ENCODE peak calls at places on chromosomes 5 and 9, in five cellular contexts. O is SK-N-SH, T is K562, C is GM12878, L is HepG2. P is an unnamed sample.

GRCh38 chr5:173699959-173700358 is 83.5 kb upstream of the BOD1 start:
- DNase-seq in O (no peak), T (no peak), C (no peak), L (no peak), P (no peak)

GRCh38 chr5:163565492-163565891 is 60.1 kb downstream of the MAT2B start:
- DNase-seq in O (no peak), T (no peak), C (no peak), L (no peak), P (no peak)

GRCh38 chr5:135823799-135824366 is 10.6 kb upstream of the SLC25A48 start:
- DNase-seq in O (no peak), T (no peak), C (no peak), L (no peak), P (no peak)

GRCh38 chr5:81626524-81626923 is 124.4 kb downstream of the SSBP2 start:
- DNase-seq in O (peak), T (no peak), C (no peak), L (peak), P (no peak)

GRCh38 chr9:108535526-108535925 is 320.3 kb downstream of the ACTL7B start:
- DNase-seq in O (peak), T (peak), C (no peak), L (peak), P (peak)

GRCh38 chr5:31054436-31054835 is 139.1 kb upstream of the CDH6 start:
- DNase-seq in O (no peak), T (no peak), C (no peak), L (no peak), P (no peak)

GRCh38 chr5:40481226-40481625 is 198.5 kb upstream of the PTGER4 start:
- DNase-seq in O (no peak), T (no peak), C (no peak), L (no peak), P (no peak)

GRCh38 chr5:174384509-174384947 is 339.0 kb downstream of the NSG2 start:
- DNase-seq in O (peak), T (no peak), C (no peak), L (no peak), P (no peak)

GRCh38 chr9:89448381-89448780 is 49.5 kb downstream of the SEMA4D start:
- DNase-seq in O (no peak), T (no peak), C (no peak), L (no peak), P (no peak)

GRCh38 chr9:135588886-135589595 is 27.5 kb downstream of the PAEP start:
- DNase-seq in O (no peak), T (no peak), C (no peak), L (no peak), P (no peak)

GRCh38 chr5:28517691-28518090 is 1479.3 kb upstream of the CDH9 start:
- DNase-seq in O (no peak), T (no peak), C (no peak), L (no peak), P (no peak)

GRCh38 chr5:175746851-175747250 is 89.0 kb downstream of the HRH2 start:
- DNase-seq in O (peak), T (no peak), C (no peak), L (no peak), P (peak)

GRCh38 chr9:82320566-82320965 is 332.0 kb downstream of the SPATA31D1 start:
- DNase-seq in O (no peak), T (no peak), C (no peak), L (no peak), P (no peak)

GRCh38 chr5:137304227-137304874 is 194.8 kb downstream of the SPOCK1 start:
- DNase-seq in O (no peak), T (no peak), C (no peak), L (no peak), P (no peak)

GRCh38 chr9:111632051-111632450 is 917 bp downstream of the DNAJC25 start:
- DNase-seq in O (no peak), T (no peak), C (no peak), L (peak), P (no peak)

GRCh38 chr5:98483301-98483700 is 290.2 kb upstream of the RGMB start:
- DNase-seq in O (no peak), T (no peak), C (no peak), L (no peak), P (no peak)

GRCh38 chr5:77651343-77651742 is 12.8 kb upstream of the OTP start:
- DNase-seq in O (no peak), T (no peak), C (no peak), L (no peak), P (no peak)

GRCh38 chr5:77607324-77607723 is 31.2 kb downstream of the OTP start:
- DNase-seq in O (no peak), T (no peak), C (no peak), L (peak), P (no peak)

GRCh38 chr5:78056901-78057514 is 237.5 kb downstream of the AP3B1 start:
- DNase-seq in O (no peak), T (no peak), C (no peak), L (no peak), P (no peak)

GRCh38 chr5:10138385-10139057 is 111.2 kb downstream of the ATPSCKMT start:
- DNase-seq in O (no peak), T (no peak), C (no peak), L (no peak), P (no peak)

GRCh38 chr9:7209990-7210389 is 452.2 kb downstream of the KDM4C start:
- DNase-seq in O (no peak), T (no peak), C (no peak), L (no peak), P (no peak)

GRCh38 chr9:134858051-134858841 is 22.4 kb upstream of the FCN2 start:
- DNase-seq in O (no peak), T (no peak), C (peak), L (no peak), P (no peak)

GRCh38 chr9:134944351-134944802 is 26.7 kb upstream of the FCN1 start:
- DNase-seq in O (no peak), T (no peak), C (no peak), L (no peak), P (no peak)

GRCh38 chr9:115764649-115765048 is 388.9 kb upstream of the PAPPA start:
- DNase-seq in O (no peak), T (no peak), C (no peak), L (no peak), P (no peak)

GRCh38 chr9:136861874-136862457 is 4.1 kb downstream of the EDF1 start:
- DNase-seq in O (no peak), T (no peak), C (no peak), L (no peak), P (no peak)

GRCh38 chr9:133351908-133352634 is 4.1 kb downstream of the RPL7A start:
- DNase-seq in O (peak), T (peak), C (no peak), L (peak), P (peak)

GRCh38 chr5:55911784-55912653 is 60.9 kb downstream of the IL31RA start:
- DNase-seq in O (no peak), T (no peak), C (no peak), L (no peak), P (no peak)

GRCh38 chr5:124979174-124979573 is 232.7 kb upstream of the ZNF608 start:
- DNase-seq in O (peak), T (no peak), C (no peak), L (no peak), P (no peak)

GRCh38 chr5:53537711-53538110 is 22.7 kb upstream of the NDUFS4 start:
- DNase-seq in O (no peak), T (no peak), C (no peak), L (no peak), P (no peak)

GRCh38 chr9:136831720-136832104 is 10.6 kb upstream of the AJM1 start:
- DNase-seq in O (no peak), T (no peak), C (no peak), L (no peak), P (no peak)

GRCh38 chr5:84383816-84384603 is 670 bp downstream of the EDIL3 start:
- DNase-seq in O (peak), T (no peak), C (no peak), L (no peak), P (peak)

GRCh38 chr5:57402761-57403160 is 79.8 kb downstream of the ACTBL2 start:
- DNase-seq in O (no peak), T (no peak), C (no peak), L (no peak), P (no peak)

GRCh38 chr9:133848471-133848870 is 110.3 kb upstream of the SARDH start:
- DNase-seq in O (no peak), T (no peak), C (no peak), L (no peak), P (no peak)

GRCh38 chr5:134189031-134189430 is 12.3 kb upstream of the SKP1 start:
- DNase-seq in O (no peak), T (no peak), C (no peak), L (no peak), P (no peak)

GRCh38 chr5:21810737-21811316 is 1042.3 kb downstream of the CDH12 start:
- DNase-seq in O (no peak), T (no peak), C (no peak), L (peak), P (peak)

GRCh38 chr5:5291357-5291756 is 131.1 kb upstream of the ICE1 start:
- DNase-seq in O (no peak), T (no peak), C (no peak), L (no peak), P (no peak)
- TF ChIP-seq FOXM1 in O (no peak), T (no peak), C (no peak), L (no peak), P (no peak)

DNA sequence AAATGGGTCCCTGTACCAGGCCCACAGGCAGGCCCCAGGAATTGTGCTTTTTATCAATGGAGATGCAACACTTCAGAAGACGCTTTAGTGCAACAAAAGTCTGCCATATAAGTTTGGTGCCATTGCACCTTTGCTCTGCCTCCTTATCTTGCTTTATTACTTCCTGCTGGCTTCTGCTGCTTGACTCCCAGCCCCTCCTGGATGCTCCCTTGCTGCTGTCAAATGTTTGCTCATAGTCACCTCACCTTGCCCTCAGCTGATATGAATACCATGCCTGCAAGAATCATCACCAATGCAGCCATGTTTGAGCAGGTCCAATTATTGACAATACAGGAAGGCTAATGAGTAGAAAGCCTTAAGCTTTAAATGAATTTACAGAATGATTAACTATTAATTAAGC is 25.4 kb downstream of the MEGF10 start:
- DNase-seq in O (no peak), T (no peak), C (no peak), L (no peak), P (no peak)
- TF ChIP-seq FOXM1 in O (no peak), T (no peak), C (no peak), L (no peak), P (no peak)

GRCh38 chr9:14277202-14277601 is 36.7 kb downstream of the NFIB start:
- DNase-seq in O (no peak), T (no peak), C (no peak), L (no peak), P (no peak)
- TF ChIP-seq FOXM1 in O (no peak), T (no peak), C (no peak), L (no peak), P (no peak)

DNA sequence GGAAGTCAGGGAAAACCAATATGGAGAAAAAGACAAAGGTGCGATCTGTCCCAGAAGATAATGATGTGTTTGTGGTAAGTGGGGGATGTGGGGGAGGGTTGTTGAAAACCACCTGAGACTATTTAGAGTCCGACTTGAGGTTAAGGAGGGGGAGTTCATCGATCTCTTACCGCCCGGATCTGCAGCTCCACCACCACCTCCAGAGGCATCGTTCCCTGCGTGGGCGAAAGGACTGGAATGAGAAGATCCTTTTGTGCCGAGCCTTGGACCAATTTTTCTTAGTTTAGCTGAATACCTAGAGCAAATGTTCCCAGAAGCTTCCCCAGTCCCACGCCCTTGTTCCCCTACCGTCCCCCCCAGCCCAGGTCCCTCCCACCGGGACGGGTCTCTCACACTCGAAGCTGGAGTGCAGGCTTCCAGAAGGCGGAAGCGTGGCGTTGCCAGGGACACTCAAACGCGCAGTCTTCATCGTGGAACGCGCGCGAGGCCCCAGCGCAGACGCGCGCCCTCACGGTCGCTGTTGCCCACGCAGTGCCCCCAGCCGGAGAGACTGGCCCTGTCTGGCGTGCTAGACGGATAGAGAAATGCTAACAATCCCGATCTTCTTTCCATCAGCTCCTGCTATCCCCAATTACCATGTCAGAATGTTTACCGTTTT is at the start of gene SPATA6L:
- DNase-seq in O (peak), T (no peak), C (no peak), L (peak), P (no peak)
- TF ChIP-seq FOXM1 in O (no peak), T (no peak), C (peak), L (no peak), P (no peak)

GRCh38 chr9:138100711-138101349 is 223.2 kb downstream of the CACNA1B start:
- DNase-seq in O (peak), T (peak), C (no peak), L (no peak), P (peak)
- TF ChIP-seq FOXM1 in O (no peak), T (no peak), C (no peak), L (no peak), P (no peak)

GRCh38 chr5:143593723-143594122 is 190.2 kb upstream of the NR3C1 start:
- DNase-seq in O (no peak), T (no peak), C (no peak), L (no peak), P (no peak)
- TF ChIP-seq FOXM1 in O (no peak), T (no peak), C (no peak), L (no peak), P (no peak)

GRCh38 chr5:2729189-2729588 is 22.3 kb downstream of the IRX2 start:
- DNase-seq in O (no peak), T (no peak), C (no peak), L (no peak), P (no peak)
- TF ChIP-seq FOXM1 in O (no peak), T (no peak), C (no peak), L (no peak), P (no peak)

GRCh38 chr9:34375901-34376595 is 650 bp downstream of the MYORG start:
- DNase-seq in O (peak), T (peak), C (no peak), L (peak), P (peak)
- TF ChIP-seq FOXM1 in O (no peak), T (no peak), C (no peak), L (no peak), P (no peak)

GRCh38 chr9:123268240-123268949 is at the start of gene STRBP:
- DNase-seq in O (peak), T (peak), C (peak), L (peak), P (peak)
- TF ChIP-seq FOXM1 in O (no peak), T (peak), C (no peak), L (no peak), P (peak)

P was measured in HEK293T.